ENCODE peak calls at places on chromosomes 11 and 22, in six cellular contexts. V is ACHN; N is AG04450; O is stimulated activated CD8-positive, alpha-beta memory T cell treated with anti-CD3 and anti-CD28 coated beads, Interleukin-7, amount 100 ng/mL, for 48 hours; Y is GOT3; W is Ammon's horn. A is an unnamed sample.
A peak's percentile ranks its signal among the peaks of the same experiment; 100 is the strongest.

GRCh38 chr22:48749555-48750227 is 1078.0 kb downstream of the BRD1 start:
- DNase-seq in Y (no peak), V (no peak), O (no peak), W (no peak), N (no peak), A (no peak)

GRCh38 chr11:16956538-16957153 is 57.6 kb downstream of the PLEKHA7 start:
- DNase-seq in V (no peak), O (no peak), W (no peak), N (no peak), Y (no peak), A (no peak)

GRCh38 chr11:74871037-74871436 is 77.9 kb downstream of the XRRA1 start:
- DNase-seq in W (no peak), N (no peak), V (no peak), O (no peak), Y (no peak), A (no peak)

GRCh38 chr11:8381343-8381742 is 117.7 kb upstream of the LMO1 start:
- DNase-seq in Y (no peak), W (no peak), N (no peak), V (no peak), O (no peak), A (peak; percentile 31)

GRCh38 chr11:19735512-19735911 is 22.9 kb downstream of the NAV2 start:
- DNase-seq in Y (no peak), O (no peak), V (no peak), W (peak; percentile 58), N (peak; percentile 15), A (no peak)

GRCh38 chr22:20606784-20607128 is 99.3 kb downstream of the MED15 start:
- DNase-seq in N (no peak), O (no peak), W (no peak), V (no peak), Y (no peak), A (no peak)

GRCh38 chr22:46125311-46125710 is 25.0 kb upstream of the PPARA start:
- DNase-seq in O (no peak), V (no peak), Y (no peak), W (no peak), N (no peak), A (no peak)

GRCh38 chr11:12531681-12532080 is 142.5 kb upstream of the TEAD1 start:
- DNase-seq in Y (no peak), O (no peak), V (no peak), W (no peak), N (no peak), A (no peak)

GRCh38 chr11:36095716-36096115 is 151.9 kb downstream of the LDLRAD3 start:
- DNase-seq in O (no peak), W (no peak), V (no peak), N (no peak), Y (no peak), A (no peak)

GRCh38 chr22:38352436-38352835 is 35.2 kb upstream of the CSNK1E start:
- DNase-seq in Y (no peak), W (no peak), O (no peak), V (no peak), N (no peak), A (no peak)

GRCh38 chr22:30872282-30873041 is 96.1 kb downstream of the MORC2 start:
- DNase-seq in Y (no peak), O (no peak), V (no peak), W (peak; percentile 69), N (no peak), A (peak; percentile 43)

GRCh38 chr22:49307071-49307830 is 520.4 kb downstream of the BRD1 start:
- DNase-seq in N (no peak), V (no peak), Y (no peak), O (no peak), W (no peak), A (peak; percentile 46)

GRCh38 chr22:19756288-19757128 is 4.1 kb upstream of the TBX1 start:
- DNase-seq in V (peak; percentile 52), Y (no peak), W (no peak), O (no peak), N (no peak), A (no peak)

GRCh38 chr11:19931768-19932369 is 219.2 kb downstream of the NAV2 start:
- DNase-seq in N (no peak), Y (no peak), V (no peak), O (no peak), W (no peak), A (no peak)

GRCh38 chr11:11748706-11749365 is 92.9 kb upstream of the USP47 start:
- DNase-seq in Y (no peak), O (no peak), W (no peak), V (peak; percentile 12), N (no peak), A (no peak)

GRCh38 chr11:68296344-68297051 is 15.9 kb upstream of the LRP5 start:
- DNase-seq in Y (no peak), O (no peak), W (no peak), V (no peak), N (no peak), A (no peak)

GRCh38 chr11:14819596-14819995 is 72.4 kb downstream of the CYP2R1 start:
- DNase-seq in Y (no peak), W (no peak), O (no peak), N (no peak), V (no peak), A (no peak)

GRCh38 chr11:103109818-103110388 is 677 bp downstream of the DYNC2H1 start:
- DNase-seq in O (no peak), Y (no peak), V (peak; percentile 35), W (no peak), N (no peak), A (no peak)

GRCh38 chr11:22192642-22193347 is at the start of gene ANO5:
- DNase-seq in V (peak; percentile 68), W (peak; percentile 72), Y (no peak), O (no peak), N (no peak), A (no peak)

GRCh38 chr11:119626910-119627305 is 102.1 kb downstream of the NECTIN1 start:
- DNase-seq in Y (no peak), N (no peak), V (no peak), W (no peak), O (no peak), A (no peak)

GRCh38 chr22:23245045-23245798 is 64.9 kb downstream of the BCR start:
- DNase-seq in O (no peak), N (no peak), Y (no peak), V (peak; percentile 82), W (no peak), A (no peak)

GRCh38 chr11:92854162-92854561 is 115.3 kb upstream of the MTNR1B start:
- DNase-seq in V (no peak), Y (no peak), W (no peak), O (no peak), N (no peak), A (no peak)

GRCh38 chr11:46202149-46202548 is 75.3 kb upstream of the CREB3L1 start:
- DNase-seq in N (no peak), Y (no peak), O (no peak), W (no peak), V (no peak), A (no peak)

GRCh38 chr22:41976070-41976901 is 7.0 kb downstream of the SEPTIN3 start:
- DNase-seq in Y (no peak), N (no peak), O (no peak), V (no peak), W (peak; percentile 72), A (no peak)

GRCh38 chr22:44351685-44352377 is 39.1 kb upstream of the SHISAL1 start:
- DNase-seq in O (peak; percentile 43), N (peak; percentile 86), W (peak; percentile 48), Y (peak; percentile 26), V (peak; percentile 88), A (no peak)

GRCh38 chr11:119205080-119205479 is 1.1 kb upstream of the CBL start:
- DNase-seq in N (no peak), W (peak; percentile 29), Y (no peak), V (no peak), O (no peak), A (no peak)

GRCh38 chr11:12502041-12502440 is 124.7 kb downstream of the PARVA start:
- DNase-seq in V (no peak), W (no peak), N (no peak), O (no peak), Y (no peak), A (no peak)

GRCh38 chr11:92225563-92226308 is 1.1 kb downstream of the FAT3 start:
- DNase-seq in N (no peak), O (no peak), W (peak; percentile 65), V (no peak), Y (no peak), A (no peak)

GRCh38 chr11:65185166-65185565 is 3.4 kb downstream of the CAPN1 start:
- DNase-seq in N (no peak), W (no peak), O (no peak), V (no peak), Y (no peak), A (no peak)

GRCh38 chr11:30314625-30315024 is 8.3 kb upstream of the ARL14EP start:
- DNase-seq in V (peak; percentile 14), N (no peak), Y (no peak), O (no peak), W (no peak), A (no peak)

GRCh38 chr22:29524440-29525191 is 28.9 kb downstream of the THOC5 start:
- DNase-seq in O (no peak), N (no peak), V (peak; percentile 28), W (no peak), Y (no peak), A (no peak)

GRCh38 chr11:111077938-111078337 is 167.6 kb upstream of the POU2AF2 start:
- DNase-seq in N (no peak), W (peak; percentile 9), O (no peak), V (no peak), Y (no peak), A (no peak)

GRCh38 chr11:13261600-13262061 is 16.0 kb upstream of the BMAL1 start:
- DNase-seq in Y (no peak), O (no peak), N (peak; percentile 26), W (no peak), V (peak; percentile 86), A (no peak)

GRCh38 chr22:40036591-40037225 is 42.0 kb downstream of the FAM83F start:
- DNase-seq in O (peak; percentile 26), V (peak; percentile 65), N (peak; percentile 58), Y (no peak), W (peak; percentile 87), A (no peak)

A was measured in ascending aorta.